ENCODE peak calls at places on chromosome 9, in four cellular contexts. X, Y, E and L are unnamed samples.
A peak's percentile ranks its signal among the peaks of the same experiment; 100 is the strongest.

GRCh38 chr9:129384887-129385614 is 207.0 kb upstream of the IER5L start:
- DNase-seq in X (no peak), Y (no peak), E (no peak), L (no peak)

GRCh38 chr9:98778711-98779530 is 17.4 kb downstream of the ANKS6 start:
- DNase-seq in X (no peak), Y (no peak), E (no peak), L (no peak)

GRCh38 chr9:32348289-32348688 is 36.2 kb upstream of the ACO1 start:
- DNase-seq in X (no peak), Y (no peak), E (no peak), L (no peak)

GRCh38 chr9:26133537-26133936 is 455.3 kb upstream of the TUSC1 start:
- DNase-seq in X (no peak), Y (no peak), E (no peak), L (no peak)

GRCh38 chr9:109329274-109330258 is 8.7 kb upstream of the EPB41L4B start:
- DNase-seq in X (peak; percentile 45), Y (peak; percentile 58), E (no peak), L (peak; percentile 25)

GRCh38 chr9:114071197-114071795 is 6.8 kb downstream of the AMBP start:
- DNase-seq in X (no peak), Y (no peak), E (no peak), L (no peak)

GRCh38 chr9:7782390-7783120 is 17.0 kb downstream of the DMAC1 start:
- DNase-seq in X (no peak), Y (no peak), E (no peak), L (no peak)

GRCh38 chr9:109579191-109579948 is 81.3 kb upstream of the PTPN3 start:
- DNase-seq in X (no peak), Y (peak; percentile 13), E (no peak), L (no peak)

GRCh38 chr9:111000202-111000601 is 38.1 kb downstream of the LPAR1 start:
- DNase-seq in X (no peak), Y (no peak), E (no peak), L (no peak)

GRCh38 chr9:111952559-111952958 is 55.9 kb downstream of the UGCG start:
- DNase-seq in X (no peak), Y (peak; percentile 96), E (no peak), L (no peak)

GRCh38 chr9:108549184-108549583 is 306.6 kb downstream of the ACTL7B start:
- DNase-seq in X (no peak), Y (peak; percentile 23), E (no peak), L (no peak)

GRCh38 chr9:113646946-113647914 is 183.7 kb downstream of the RGS3 start:
- DNase-seq in X (no peak), Y (no peak), E (no peak), L (no peak)

GRCh38 chr9:107883496-107884120 is 394.0 kb upstream of the KLF4 start:
- DNase-seq in X (no peak), Y (no peak), E (no peak), L (no peak)

GRCh38 chr9:83444110-83444509 is 94.1 kb downstream of the FRMD3 start:
- DNase-seq in X (no peak), Y (no peak), E (no peak), L (no peak)

GRCh38 chr9:77647659-77648457 is at the start of gene GNA14:
- DNase-seq in X (peak; percentile 64), Y (no peak), E (no peak), L (peak; percentile 70)

GRCh38 chr9:128638580-128638979 is 18.1 kb downstream of the DYNC2I2 start:
- DNase-seq in X (no peak), Y (no peak), E (no peak), L (no peak)

GRCh38 chr9:132147331-132147730 is 14.5 kb upstream of the NTNG2 start:
- DNase-seq in X (no peak), Y (no peak), E (no peak), L (no peak)
- H3K27me3 ChIP-seq in X (no peaks in the 10 kb centered on the region), Y (peaks cover 75% of the 10 kb centered on the region), E (no peaks in the 10 kb centered on the region), L (no peaks in the 10 kb centered on the region)

GRCh38 chr9:33426843-33427293 is 20.5 kb downstream of the AQP3 start:
- DNase-seq in X (no peak), Y (no peak), E (no peak), L (no peak)
- H3K56ac ChIP-seq in X (no peak overlapping the region), Y (no peak overlapping the region), E (no peak overlapping the region), L (no peak overlapping the region)

DNA sequence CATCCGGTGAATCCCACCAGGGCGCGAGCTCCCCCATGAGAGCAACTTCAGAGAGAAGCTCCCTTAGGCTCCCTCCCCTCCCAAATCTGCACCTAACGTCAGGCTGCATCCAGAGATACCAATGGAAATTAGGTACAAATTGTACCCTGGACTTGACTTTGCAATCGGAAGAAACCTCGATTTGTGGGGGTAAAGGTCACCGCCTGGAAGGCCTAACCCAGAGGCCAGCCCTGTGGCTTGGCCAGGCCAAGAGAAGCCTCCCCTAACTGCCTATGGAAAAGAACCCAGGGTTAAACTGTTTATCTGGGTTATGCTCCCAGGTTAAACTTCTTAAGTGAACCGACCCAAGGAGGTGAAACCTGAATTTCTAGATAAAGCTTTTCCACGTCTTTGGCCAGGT is 80.4 kb downstream of the GTF3C4 start:
- DNase-seq in X (no peak), Y (no peak), E (no peak), L (no peak)
- H3K27me3 ChIP-seq in X (peaks cover 2% of the 10 kb centered on the region), Y (peaks cover 38% of the 10 kb centered on the region), E (peaks cover 9% of the 10 kb centered on the region), L (peaks cover 2% of the 10 kb centered on the region)

GRCh38 chr9:135248721-135249120 is 161.3 kb downstream of the OLFM1 start:
- DNase-seq in X (no peak), Y (no peak), E (no peak), L (no peak)
- H3K56ac ChIP-seq in X (no peak overlapping the region), Y (no peak overlapping the region), E (no peak overlapping the region), L (no peak overlapping the region)

GRCh38 chr9:124110307-124110915 is 98.8 kb downstream of the LHX2 start:
- DNase-seq in X (peak; percentile 73), Y (peak; percentile 59), E (no peak), L (peak; percentile 77)
- H3K27me3 ChIP-seq in X (no peaks in the 10 kb centered on the region), Y (peaks cover 32% of the 10 kb centered on the region), E (no peaks in the 10 kb centered on the region), L (no peaks in the 10 kb centered on the region)

DNA sequence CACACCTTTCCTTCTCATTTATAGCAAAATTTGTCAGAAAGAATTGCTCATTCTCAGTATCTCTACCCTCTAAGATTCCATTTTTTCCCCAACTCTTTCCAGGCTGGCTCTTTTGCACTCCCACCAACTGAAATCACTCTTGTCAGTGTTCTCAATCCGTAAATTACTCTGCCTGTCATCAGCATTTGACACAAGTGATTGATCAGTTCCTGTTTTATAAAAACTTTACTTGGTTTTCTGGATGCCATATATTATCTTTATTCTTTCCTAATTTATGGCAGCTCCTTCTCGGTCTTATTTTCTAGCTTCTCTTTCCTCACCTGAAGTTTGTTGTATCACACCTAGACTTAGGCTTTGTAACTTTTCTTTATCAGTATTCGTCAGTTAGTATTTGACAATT is 16.4 kb downstream of the DENND4C start:
- DNase-seq in X (no peak), Y (no peak), E (no peak), L (no peak)
- H3K56ac ChIP-seq in X (no peak overlapping the region), Y (no peak overlapping the region), E (no peak overlapping the region), L (no peak overlapping the region)

DNA sequence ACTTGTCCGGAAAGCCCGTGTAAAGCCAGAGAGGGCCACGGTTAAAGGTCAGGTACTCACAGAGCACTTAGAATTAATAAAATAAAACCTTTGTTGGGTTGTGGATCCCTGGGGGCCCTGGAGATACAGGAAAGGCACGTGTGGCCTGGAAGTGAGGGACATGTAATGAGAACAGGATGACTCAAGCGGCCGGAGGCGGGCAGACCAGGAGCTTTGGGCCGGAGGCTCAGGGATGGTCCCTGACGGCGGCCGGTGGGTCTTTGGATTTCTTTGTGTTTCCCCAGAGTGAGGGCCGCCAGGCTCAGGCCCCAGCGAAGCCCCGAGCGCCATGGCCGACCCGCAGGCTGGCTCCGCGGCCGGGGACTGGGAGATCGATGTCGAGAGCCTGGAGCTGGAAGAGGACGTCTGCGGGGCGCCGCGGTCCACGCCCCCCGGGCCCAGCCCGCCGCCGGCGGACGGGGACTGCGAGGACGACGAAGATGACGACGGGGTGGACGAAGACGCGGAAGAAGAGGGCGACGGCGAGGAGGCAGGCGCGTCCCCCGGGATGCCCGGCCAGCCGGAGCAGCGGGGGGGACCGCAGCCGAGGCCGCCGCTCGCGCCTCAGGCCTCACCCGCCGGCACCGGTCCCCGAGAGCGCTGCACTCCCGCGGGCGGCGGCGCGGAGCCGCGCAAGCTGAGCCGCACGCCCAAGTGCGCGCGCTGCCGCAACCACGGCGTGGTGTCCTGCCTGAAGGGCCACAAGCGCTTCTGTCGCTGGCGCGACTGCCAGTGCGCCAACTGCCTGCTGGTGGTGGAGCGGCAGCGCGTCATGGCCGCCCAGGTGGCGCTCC is 1.3 kb downstream of the DMRT2 start:
- DNase-seq in X (peak; percentile 50), Y (no peak), E (no peak), L (peak; percentile 82)
- H3K27me3 ChIP-seq in X (peaks cover 65% of the 10 kb centered on the region), Y (peaks cover 73% of the 10 kb centered on the region), E (peaks cover 40% of the 10 kb centered on the region), L (peaks cover 62% of the 10 kb centered on the region)